ENCODE peak calls at places on chromosomes 12 and 14, in seven cellular contexts. J is mammary epithelial cell; K is tibial artery; Q is CD8-positive, alpha-beta T cell; B is upper lobe of left lung; A is GM23338; C is tibial nerve. F is an unnamed sample.

GRCh38 chr12:30694971-30695326 is 720 bp downstream of the IPO8 start:
- DNase-seq in J (peak; percentile 46), K (peak; percentile 50), Q (no peak), B (no peak), A (peak; percentile 63), C (peak; percentile 23), F (no peak)

GRCh38 chr14:63276492-63277342 is 42.0 kb downstream of the GPHB5 start:
- DNase-seq in J (peak; percentile 65), K (no peak), Q (no peak), B (no peak), A (peak; percentile 78), C (no peak), F (no peak)

GRCh38 chr12:66594688-66595087 is 84.2 kb downstream of the GRIP1 start:
- DNase-seq in J (peak; percentile 44), K (no peak), Q (no peak), B (no peak), A (no peak), C (no peak), F (no peak)

GRCh38 chr12:11860026-11860425 is 210.6 kb downstream of the ETV6 start:
- DNase-seq in J (no peak), K (no peak), Q (no peak), B (no peak), A (no peak), C (no peak), F (no peak)

GRCh38 chr14:103707329-103708263 is 7.7 kb downstream of the XRCC3 start:
- DNase-seq in J (no peak), K (no peak), Q (no peak), B (peak; percentile 76), A (no peak), C (no peak), F (no peak)

GRCh38 chr14:75518625-75519024 is 3.6 kb upstream of the BATF start:
- DNase-seq in J (no peak), K (no peak), Q (no peak), B (no peak), A (peak; percentile 91), C (no peak), F (no peak)

GRCh38 chr14:54465654-54466053 is 23.1 kb downstream of the GMFB start:
- DNase-seq in J (no peak), K (no peak), Q (no peak), B (no peak), A (no peak), C (no peak), F (no peak)

GRCh38 chr12:130300725-130301124 is 37.0 kb upstream of the PIWIL1 start:
- DNase-seq in J (no peak), K (no peak), Q (no peak), B (peak; percentile 37), A (no peak), C (no peak), F (no peak)

GRCh38 chr14:41285193-41285748 is 321.4 kb upstream of the LRFN5 start:
- DNase-seq in J (peak; percentile 7), K (peak; percentile 21), Q (no peak), B (no peak), A (peak; percentile 66), C (peak; percentile 40), F (no peak)

GRCh38 chr12:122722347-122722746 is 5.7 kb upstream of the HCAR3 start:
- DNase-seq in J (no peak), K (no peak), Q (no peak), B (no peak), A (no peak), C (no peak), F (no peak)

GRCh38 chr12:122724641-122725243 is 5.9 kb downstream of the HCAR1 start:
- DNase-seq in J (no peak), K (no peak), Q (no peak), B (no peak), A (no peak), C (no peak), F (no peak)

GRCh38 chr12:122725452-122725851 is 5.2 kb downstream of the HCAR1 start:
- DNase-seq in J (no peak), K (no peak), Q (no peak), B (no peak), A (no peak), C (no peak), F (no peak)

GRCh38 chr12:122729583-122730214 is 945 bp downstream of the HCAR1 start:
- DNase-seq in J (peak; percentile 33), K (no peak), Q (no peak), B (peak; percentile 38), A (no peak), C (no peak), F (no peak)

DNA sequence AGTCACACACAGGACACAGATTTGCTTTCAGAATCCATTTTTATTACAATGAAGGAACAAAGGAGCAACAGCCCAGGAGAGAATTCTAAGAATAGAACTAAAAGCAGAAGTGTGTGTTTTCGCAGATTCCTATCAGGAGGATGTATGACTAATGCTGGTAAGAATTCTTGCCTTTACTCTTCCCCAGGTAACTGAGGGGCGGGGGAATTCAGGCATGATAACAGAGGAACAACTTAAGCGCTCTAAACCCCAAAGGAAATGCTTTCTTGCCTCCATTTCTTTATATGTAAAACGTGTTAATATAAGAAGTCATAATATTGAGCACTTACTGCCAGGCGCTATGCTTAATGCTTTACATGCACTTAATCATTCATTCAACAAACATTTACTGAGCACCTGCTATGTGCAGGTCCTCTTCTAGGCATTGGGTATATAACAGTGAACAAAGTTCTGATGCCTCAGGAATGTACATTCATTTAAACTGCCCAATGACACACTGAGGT is 4.5 kb downstream of the HCAR1 start:
- DNase-seq in J (peak; percentile 92), K (no peak), Q (no peak), B (no peak), A (peak; percentile 42), C (no peak), F (no peak)
- H3K4me3 ChIP-seq in J (peak overlapping the region; percentile 7), K (no peak overlapping the region), Q (no peak overlapping the region), B (no peak overlapping the region), A (no peak overlapping the region), C (no peak overlapping the region), F (no peak overlapping the region)

DNA sequence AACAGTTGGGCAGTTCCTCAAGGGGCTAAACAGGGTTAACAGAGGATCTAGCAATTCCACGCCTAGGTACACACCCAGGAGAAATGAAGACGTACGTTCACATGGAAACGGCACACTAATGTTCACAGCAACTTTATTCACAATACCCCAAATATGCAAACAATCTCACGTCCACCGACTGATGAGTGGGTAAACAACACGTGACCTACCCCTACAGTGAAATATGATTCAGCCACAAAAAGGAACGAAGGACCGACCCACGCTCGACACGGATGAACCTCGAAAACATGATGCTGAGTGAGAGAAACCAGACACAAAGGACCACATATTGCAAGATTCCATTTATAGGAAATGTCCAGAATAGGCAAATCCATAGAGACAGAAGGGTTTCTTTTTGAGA is 112.7 kb downstream of the NCOR2 start:
- DNase-seq in J (no peak), K (no peak), Q (no peak), B (no peak), A (no peak), C (no peak), F (no peak)
- H3K4me1 ChIP-seq in J (peaks cover 14% of the 10 kb centered on the region), K (peaks cover 56% of the 10 kb centered on the region), Q (peaks cover 83% of the 10 kb centered on the region), B (peaks cover 65% of the 10 kb centered on the region), A (no peaks in the 10 kb centered on the region), C (peaks cover 3% of the 10 kb centered on the region), F (peaks cover 51% of the 10 kb centered on the region)

GRCh38 chr14:37591311-37591940 is 3.6 kb downstream of the FOXA1 start:
- DNase-seq in J (no peak), K (no peak), Q (no peak), B (peak; percentile 89), A (peak; percentile 83), C (no peak), F (no peak)
- H3K4me3 ChIP-seq in J (no peak overlapping the region), K (no peak overlapping the region), Q (no peak overlapping the region), B (peak overlapping the region; percentile 55), A (peak overlapping the region; percentile 49), C (no peak overlapping the region), F (no peak overlapping the region)

GRCh38 chr12:42962384-42962783 is 372.8 kb upstream of the PRICKLE1 start:
- DNase-seq in J (no peak), K (no peak), Q (no peak), B (no peak), A (no peak), C (no peak), F (no peak)
- H3K4me1 ChIP-seq in J (peaks cover 55% of the 10 kb centered on the region), K (no peaks in the 10 kb centered on the region), Q (no peaks in the 10 kb centered on the region), B (peaks cover 9% of the 10 kb centered on the region), A (no peaks in the 10 kb centered on the region), C (no peaks in the 10 kb centered on the region), F (no peaks in the 10 kb centered on the region)

DNA sequence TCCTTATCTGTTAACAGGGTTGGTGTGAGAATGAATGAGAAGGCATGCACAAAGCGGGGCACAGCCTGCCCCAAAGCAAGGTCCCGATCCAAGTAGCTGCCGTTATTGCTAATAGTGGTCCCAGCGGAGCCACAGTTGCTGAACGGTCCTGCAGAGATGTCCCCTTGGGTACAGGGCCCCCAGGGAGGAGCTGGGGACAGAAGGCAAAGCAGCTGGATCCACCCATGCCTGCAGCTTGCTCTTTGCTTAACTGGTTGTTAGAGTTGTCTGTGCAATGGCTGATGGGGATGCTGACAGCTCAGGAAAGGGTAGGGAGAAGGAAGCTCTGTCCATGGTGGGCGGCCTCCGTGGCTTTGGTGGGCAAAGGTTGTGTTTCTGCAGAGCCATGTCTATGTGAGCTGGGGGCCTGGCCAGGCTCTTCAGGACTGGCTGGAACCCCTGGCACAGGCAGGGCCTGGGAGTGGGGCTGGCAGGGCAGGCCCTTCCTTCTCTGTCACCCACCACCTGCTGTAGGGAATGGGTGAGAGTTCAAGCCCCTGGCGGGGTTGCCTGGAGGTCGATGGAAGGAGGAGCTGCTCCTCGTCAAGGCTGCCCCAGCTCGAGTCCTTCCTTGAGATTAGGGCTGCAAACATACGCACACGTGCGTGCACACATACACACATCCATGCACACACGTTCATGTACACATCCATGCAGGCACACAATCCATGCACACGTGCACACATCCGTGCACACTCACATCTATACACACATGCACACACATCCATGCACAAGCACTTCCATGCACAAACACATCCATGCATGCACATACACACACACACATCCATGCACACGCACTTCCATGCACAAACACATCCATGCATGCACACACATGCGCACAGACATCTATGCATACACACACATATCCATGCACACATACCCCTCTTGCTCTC is 35.4 kb downstream of the NOC4L start:
- DNase-seq in J (no peak), K (no peak), Q (no peak), B (no peak), A (no peak), C (no peak), F (no peak)
- H3K4me3 ChIP-seq in J (no peak overlapping the region), K (no peak overlapping the region), Q (no peak overlapping the region), B (no peak overlapping the region), A (no peak overlapping the region), C (no peak overlapping the region), F (no peak overlapping the region)

GRCh38 chr14:35366048-35366428 is 38.5 kb downstream of the NFKBIA start:
- DNase-seq in J (no peak), K (no peak), Q (no peak), B (peak; percentile 44), A (no peak), C (no peak), F (no peak)
- H3K4me1 ChIP-seq in J (peaks cover 32% of the 10 kb centered on the region), K (peaks cover 54% of the 10 kb centered on the region), Q (peaks cover 58% of the 10 kb centered on the region), B (peaks cover 50% of the 10 kb centered on the region), A (peaks cover 10% of the 10 kb centered on the region), C (no peaks in the 10 kb centered on the region), F (peaks cover 20% of the 10 kb centered on the region)